ENCODE peak calls at places on chromosomes 3 and 15, in ten cellular contexts. D, P, S, M, J, F, K, Q, U and N are unnamed samples.

GRCh38 chr3:32960404-32961160 is 9.1 kb downstream of the CCR4 start:
- DNase-seq in D (no peak), F (no peak), J (no peak), P (no peak), U (no peak), M (no peak), S (no peak), Q (no peak), K (no peak), N (no peak)

GRCh38 chr3:151293127-151293526 is 14.8 kb upstream of the P2RY14 start:
- DNase-seq in P (no peak), U (no peak), D (no peak), M (no peak), F (no peak), S (no peak), J (peak), K (no peak), Q (no peak), N (no peak)

GRCh38 chr15:72907733-72908132 is 124.2 kb upstream of the ADPGK start:
- DNase-seq in S (no peak), J (peak), U (no peak), K (no peak), F (no peak), D (peak), M (peak), Q (no peak), P (no peak), N (no peak)

GRCh38 chr15:50907866-50908208 is 646 bp upstream of the AP4E1 start:
- DNase-seq in F (no peak), S (peak), Q (peak), K (no peak), U (no peak), J (peak), M (peak), D (no peak), P (no peak), N (no peak)

GRCh38 chr3:175432338-175433025 is 573.3 kb downstream of the NAALADL2 start:
- DNase-seq in P (no peak), S (no peak), M (peak), U (no peak), Q (peak), K (no peak), D (no peak), F (no peak), J (no peak), N (no peak)

GRCh38 chr15:52078876-52079700 is 33.5 kb downstream of the BCL2L10 start:
- DNase-seq in S (peak), F (peak), U (peak), Q (peak), J (peak), M (peak), P (peak), K (peak), D (peak), N (peak)

GRCh38 chr15:48722764-48723661 is 77.5 kb upstream of the FBN1 start:
- DNase-seq in K (no peak), P (no peak), J (no peak), S (no peak), D (no peak), F (no peak), U (no peak), Q (peak), M (peak), N (no peak)

GRCh38 chr3:39052613-39053012 is 797 bp downstream of the WDR48 start:
- DNase-seq in F (no peak), M (no peak), J (no peak), K (no peak), U (no peak), S (no peak), D (no peak), Q (peak), P (no peak), N (no peak)

GRCh38 chr3:142374687-142375086 is 73.2 kb downstream of the XRN1 start:
- DNase-seq in J (no peak), M (no peak), U (no peak), D (no peak), S (no peak), K (no peak), Q (no peak), F (no peak), P (no peak), N (no peak)

GRCh38 chr15:95559875-95560394 is 770.6 kb upstream of the NR2F2 start:
- DNase-seq in J (no peak), P (no peak), F (no peak), U (no peak), Q (peak), M (peak), S (no peak), D (no peak), K (no peak), N (no peak)

GRCh38 chr15:47674576-47675232 is 42.6 kb upstream of the SEMA6D start:
- DNase-seq in M (no peak), Q (no peak), K (no peak), S (no peak), P (no peak), U (no peak), J (no peak), D (no peak), F (no peak), N (no peak)

GRCh38 chr3:74643636-74644035 is 29.2 kb upstream of the CNTN3 start:
- DNase-seq in F (no peak), S (no peak), M (peak), U (peak), J (no peak), P (no peak), D (no peak), Q (peak), K (no peak), N (no peak)

GRCh38 chr15:31740203-31740602 is 290.1 kb upstream of the CHRNA7 start:
- DNase-seq in P (no peak), M (no peak), U (peak), J (no peak), S (no peak), Q (no peak), K (no peak), F (no peak), D (no peak), N (no peak)

GRCh38 chr15:40192942-40193341 is 32.1 kb downstream of the BUB1B start:
- DNase-seq in P (no peak), D (no peak), F (no peak), U (no peak), Q (peak), S (no peak), J (no peak), M (peak), K (no peak), N (no peak)